ENCODE peak calls at places on chromosomes 6 and 20, in five cellular contexts. G is cardiac muscle cell, M is HTR-8/SVneo, U is HL-60, N is IMR-90. K is an unnamed sample.

GRCh38 chr20:31564284-31564683 is 40.8 kb upstream of the ID1 start:
- DNase-seq in G (no peak), M (no peak), U (no peak), N (no peak), K (no peak)

GRCh38 chr20:59004763-59005522 is 2.1 kb downstream of the CTSZ start:
- DNase-seq in G (no peak), M (no peak), U (peak; percentile 83), N (no peak), K (peak; percentile 47)

GRCh38 chr20:44566018-44566417 is 16.4 kb upstream of the PKIG start:
- DNase-seq in G (no peak), M (no peak), U (no peak), N (no peak), K (no peak)

GRCh38 chr20:44204156-44204831 is 6.3 kb downstream of the OSER1 start:
- DNase-seq in G (peak; percentile 91), M (peak; percentile 98), U (no peak), N (peak; percentile 96), K (peak; percentile 94)

GRCh38 chr6:68559716-68560115 is 75.4 kb upstream of the ADGRB3 start:
- DNase-seq in G (no peak), M (no peak), U (no peak), N (no peak), K (no peak)

GRCh38 chr6:20213271-20213798 is 1.1 kb upstream of the MBOAT1 start:
- DNase-seq in G (no peak), M (no peak), U (no peak), N (no peak), K (peak; percentile 3)

GRCh38 chr6:30882764-30883475 is 1.4 kb upstream of the DDR1 start:
- DNase-seq in G (no peak), M (peak; percentile 53), U (no peak), N (no peak), K (peak; percentile 86)

GRCh38 chr20:57398231-57398821 is 7.1 kb downstream of the RBM38 start:
- DNase-seq in G (no peak), M (no peak), U (no peak), N (no peak), K (no peak)

GRCh38 chr6:141986457-141986856 is 146.3 kb upstream of the GJE1 start:
- DNase-seq in G (no peak), M (no peak), U (no peak), N (no peak), K (no peak)

GRCh38 chr6:87484491-87484890 is 11.7 kb downstream of the SLC35A1 start:
- DNase-seq in G (no peak), M (no peak), U (no peak), N (no peak), K (peak; percentile 29)

GRCh38 chr6:52582446-52582845 is 5.6 kb upstream of the TRAM2 start:
- DNase-seq in G (no peak), M (no peak), U (no peak), N (no peak), K (no peak)

GRCh38 chr6:16020259-16020658 is 108.6 kb upstream of the MYLIP start:
- DNase-seq in G (no peak), M (no peak), U (no peak), N (no peak), K (no peak)

K was measured in kidney tubule cell.